ENCODE peak calls at places on chromosomes 16 and 17, in four cellular contexts. U is K562, O is HepG2, M is H1. Y is an unnamed sample.

GRCh38 chr17:40819528-40820125 is 2.8 kb downstream of the KRT10 start:
- DNase-seq in U (peak; percentile 15), O (peak; percentile 28), M (no peak), Y (peak; percentile 21)

GRCh38 chr17:14337596-14338079 is 36.8 kb downstream of the HS3ST3B1 start:
- DNase-seq in U (no peak), O (no peak), M (no peak), Y (no peak)

GRCh38 chr17:62666801-62667591 is 39.5 kb downstream of the MRC2 start:
- DNase-seq in U (no peak), O (no peak), M (no peak), Y (no peak)

GRCh38 chr16:69565611-69566436 is at the start of gene NFAT5:
- DNase-seq in U (peak; percentile 92), O (peak; percentile 92), M (peak; percentile 53), Y (peak; percentile 87)

GRCh38 chr17:73331060-73331459 is 19.3 kb upstream of the CDC42EP4 start:
- DNase-seq in U (no peak), O (no peak), M (no peak), Y (no peak)

GRCh38 chr17:2373179-2373578 is 27.7 kb downstream of the MNT start:
- DNase-seq in U (no peak), O (no peak), M (no peak), Y (no peak)

GRCh38 chr17:28470266-28471126 is 2.9 kb upstream of the SLC13A2 start:
- DNase-seq in U (peak; percentile 3), O (no peak), M (no peak), Y (no peak)

GRCh38 chr16:67198238-67198734 is 645 bp upstream of the ELMO3 start:
- DNase-seq in U (no peak), O (no peak), M (no peak), Y (peak; percentile 66)

GRCh38 chr16:2507052-2507678 is 6.6 kb upstream of the ATP6V0C start:
- DNase-seq in U (no peak), O (no peak), M (no peak), Y (no peak)

GRCh38 chr16:53689636-53690035 is 14.0 kb downstream of the RPGRIP1L start:
- DNase-seq in U (no peak), O (no peak), M (no peak), Y (no peak)

GRCh38 chr16:19520861-19521331 is 1.0 kb downstream of the GDE1 start:
- DNase-seq in U (peak; percentile 74), O (no peak), M (no peak), Y (no peak)

GRCh38 chr16:72952404-72953301 is 95.3 kb downstream of the ZFHX3 start:
- DNase-seq in U (no peak), O (no peak), M (no peak), Y (no peak)

GRCh38 chr16:67844441-67844840 is 2.3 kb upstream of the NUTF2 start:
- DNase-seq in U (no peak), O (no peak), M (no peak), Y (no peak)

DNA sequence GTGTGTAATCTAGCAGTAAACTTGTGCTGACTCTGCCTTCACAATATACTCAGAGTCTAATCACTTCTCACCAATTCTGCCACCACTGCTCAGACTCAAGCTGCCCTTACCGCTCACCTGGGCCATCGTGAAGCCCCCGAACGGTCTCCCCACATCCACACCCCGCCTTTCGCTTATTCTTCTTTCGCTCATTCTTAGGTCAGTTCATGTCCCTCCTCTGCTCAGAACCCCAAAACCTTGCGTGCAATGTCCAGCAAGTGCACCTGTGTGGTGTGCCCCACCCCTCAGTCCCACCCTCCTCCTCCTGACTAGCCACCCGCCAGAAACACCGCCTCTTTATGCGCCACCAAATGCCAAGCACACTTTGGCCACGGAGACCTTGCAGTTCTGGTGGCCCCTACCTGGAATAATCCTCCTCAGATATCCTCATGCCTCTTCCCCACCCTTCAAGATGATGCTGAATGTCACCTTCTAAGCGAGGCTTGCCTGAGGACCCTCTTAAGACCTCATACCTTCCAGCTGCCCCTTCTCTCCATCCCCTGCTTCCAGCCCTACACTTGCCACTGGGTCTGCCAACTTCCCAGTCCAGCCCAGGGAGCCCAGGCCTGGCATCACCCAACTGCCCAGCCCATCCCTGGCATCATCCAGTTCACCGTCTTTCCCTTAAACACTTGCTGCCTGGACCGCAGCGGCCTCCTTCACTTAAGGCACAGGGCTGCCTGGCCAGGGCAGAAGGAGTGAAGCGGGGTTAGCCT is 34.3 kb upstream of the RBFOX3 start:
- DNase-seq in U (no peak), O (no peak), M (no peak), Y (no peak)
- TF ChIP-seq RNF2 in U (no peak), O (no peak), M (no peak), Y (no peak)

DNA sequence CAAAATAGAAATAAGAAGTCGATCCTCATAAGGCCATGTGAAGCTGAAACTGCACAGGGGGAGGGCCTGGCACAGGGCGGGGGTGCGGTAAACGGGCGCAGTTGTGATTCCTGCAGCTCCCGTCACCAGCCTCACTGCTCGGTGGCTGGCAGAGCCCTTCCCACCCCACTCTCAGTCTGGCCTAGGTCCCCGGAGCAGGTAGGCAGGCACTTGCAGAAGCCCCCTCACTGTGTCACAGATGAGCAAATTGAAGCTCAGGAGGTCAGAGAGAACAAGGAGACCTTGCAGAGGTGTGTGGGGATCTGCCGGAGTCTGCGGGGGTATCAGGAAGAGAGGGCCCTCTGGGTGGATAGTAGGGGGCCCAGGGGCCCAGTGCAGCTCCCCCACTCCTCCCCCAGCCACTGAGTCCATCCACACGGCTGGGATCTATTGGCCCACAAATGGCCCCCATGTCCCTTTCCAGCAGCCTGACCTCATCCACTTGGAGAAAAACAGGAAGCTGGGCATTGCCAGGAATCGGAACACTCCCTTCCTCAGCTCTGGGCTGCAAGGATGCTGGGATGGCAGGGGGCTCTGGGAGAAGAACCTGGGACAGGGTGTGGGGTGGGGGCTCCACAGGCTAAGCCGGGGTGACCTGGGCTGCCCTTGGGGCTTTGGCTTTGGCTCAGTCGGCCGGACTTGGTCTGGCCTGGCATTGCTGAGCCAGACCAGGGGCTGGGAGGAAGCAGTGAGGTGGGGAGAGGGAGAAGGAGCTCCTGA is 21.4 kb upstream of the MAP3K14 start:
- DNase-seq in U (no peak), O (no peak), M (no peak), Y (no peak)
- TF ChIP-seq RNF2 in U (no peak), O (no peak), M (no peak), Y (no peak)

GRCh38 chr16:74753180-74753579 is 21.4 kb downstream of the FA2H start:
- DNase-seq in U (no peak), O (no peak), M (no peak), Y (no peak)

GRCh38 chr16:74757347-74757746 is 17.3 kb downstream of the FA2H start:
- DNase-seq in U (no peak), O (no peak), M (no peak), Y (no peak)

GRCh38 chr16:74758801-74759200 is 15.8 kb downstream of the FA2H start:
- DNase-seq in U (no peak), O (no peak), M (no peak), Y (no peak)

GRCh38 chr16:74759564-74759963 is 15.1 kb downstream of the FA2H start:
- DNase-seq in U (no peak), O (no peak), M (no peak), Y (no peak)

GRCh38 chr16:74756203-74756602 is 18.4 kb downstream of the FA2H start:
- DNase-seq in U (no peak), O (no peak), M (no peak), Y (no peak)
- TF ChIP-seq RNF2 in U (no peak), O (no peak), M (no peak), Y (no peak)

GRCh38 chr16:788399-789126 is at the start of gene CHTF18:
- DNase-seq in U (peak; percentile 98), O (peak; percentile 73), M (peak; percentile 54), Y (peak; percentile 92)

GRCh38 chr16:785563-786535 is 2.3 kb downstream of the RPUSD1 start:
- DNase-seq in U (peak; percentile 62), O (peak; percentile 31), M (peak; percentile 56), Y (peak; percentile 74)

GRCh38 chr16:787978-788398 is at the start of gene RPUSD1:
- DNase-seq in U (no peak), O (no peak), M (no peak), Y (no peak)

GRCh38 chr16:789451-789850 is 1.0 kb downstream of the CHTF18 start:
- DNase-seq in U (no peak), O (no peak), M (no peak), Y (no peak)

GRCh38 chr16:787261-787966 is 767 bp downstream of the RPUSD1 start:
- DNase-seq in U (no peak), O (no peak), M (no peak), Y (no peak)
- TF ChIP-seq RNF2 in U (no peak), O (no peak), M (no peak), Y (no peak)

DNA sequence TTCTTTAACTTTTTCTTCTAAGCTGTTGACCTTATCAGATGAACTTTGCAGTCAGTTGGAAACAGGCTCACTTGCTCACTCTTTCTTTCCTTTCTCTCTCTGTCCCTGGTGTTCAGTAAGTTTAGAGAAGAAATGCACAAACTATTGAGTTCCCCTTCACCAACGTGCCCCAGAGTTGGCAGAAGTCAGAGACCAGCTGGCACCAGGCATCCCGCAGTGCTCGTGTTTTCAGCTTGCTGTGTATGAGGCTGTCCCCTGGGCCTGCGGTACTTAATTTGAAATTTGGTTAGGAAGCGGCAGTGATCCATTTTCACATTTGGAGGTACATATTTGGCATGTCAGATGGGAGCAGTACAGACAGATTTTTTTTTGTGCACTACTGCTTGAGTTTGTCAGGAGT is 258.6 kb downstream of the SNX29 start:
- DNase-seq in U (no peak), O (no peak), M (no peak), Y (no peak)
- TF ChIP-seq RNF2 in U (no peak), O (no peak), M (no peak), Y (no peak)

GRCh38 chr16:66058181-66058580 is 308.3 kb upstream of the CDH5 start:
- DNase-seq in U (no peak), O (no peak), M (no peak), Y (no peak)

GRCh38 chr16:66057056-66057455 is 309.4 kb upstream of the CDH5 start:
- DNase-seq in U (no peak), O (no peak), M (no peak), Y (no peak)

GRCh38 chr16:66052745-66053144 is 313.7 kb upstream of the CDH5 start:
- DNase-seq in U (no peak), O (no peak), M (no peak), Y (no peak)

GRCh38 chr16:66050991-66051390 is 315.5 kb upstream of the CDH5 start:
- DNase-seq in U (no peak), O (no peak), M (no peak), Y (no peak)

GRCh38 chr16:66054095-66054494 is 312.4 kb upstream of the CDH5 start:
- DNase-seq in U (no peak), O (no peak), M (no peak), Y (no peak)
- TF ChIP-seq RNF2 in U (no peak), O (no peak), M (no peak), Y (no peak)

Y was measured in A549.